ENCODE peak calls at places on chromosomes 5 and 9, in eight cellular contexts. One of them, this sample, is unnamed.

GRCh38 chr5:132754947-132755346 is 7.7 kb downstream of the CCNI2 start:
- DNase-seq in psoas muscle: no peak
- DNase-seq in upper lobe of right lung: no peak
- DNase-seq in left lung: no peak
- DNase-seq in ovary: no peak
- DNase-seq in dorsolateral prefrontal cortex: no peak
- DNase-seq in CD4-positive, alpha-beta T cell: no peak
- DNase-seq in right cardiac atrium: no peak
- DNase-seq in this sample: no peak

GRCh38 chr9:117720555-117720954 is 16.4 kb downstream of the TLR4 start:
- DNase-seq in psoas muscle: peak; percentile 81
- DNase-seq in upper lobe of right lung: no peak
- DNase-seq in left lung: no peak
- DNase-seq in ovary: no peak
- DNase-seq in dorsolateral prefrontal cortex: no peak
- DNase-seq in CD4-positive, alpha-beta T cell: no peak
- DNase-seq in right cardiac atrium: peak; percentile 70
- DNase-seq in this sample: no peak

GRCh38 chr9:117265253-117265652 is 149.6 kb downstream of the ASTN2 start:
- DNase-seq in psoas muscle: no peak
- DNase-seq in upper lobe of right lung: no peak
- DNase-seq in left lung: no peak
- DNase-seq in ovary: no peak
- DNase-seq in dorsolateral prefrontal cortex: peak; percentile 52
- DNase-seq in CD4-positive, alpha-beta T cell: no peak
- DNase-seq in right cardiac atrium: peak; percentile 68
- DNase-seq in this sample: no peak

GRCh38 chr5:126871441-126871840 is 94.5 kb downstream of the LMNB1 start:
- DNase-seq in psoas muscle: no peak
- DNase-seq in upper lobe of right lung: no peak
- DNase-seq in left lung: no peak
- DNase-seq in ovary: no peak
- DNase-seq in dorsolateral prefrontal cortex: no peak
- DNase-seq in CD4-positive, alpha-beta T cell: no peak
- DNase-seq in right cardiac atrium: no peak
- DNase-seq in this sample: no peak

GRCh38 chr9:91376239-91376638 is 14.5 kb upstream of the AUH start:
- DNase-seq in psoas muscle: no peak
- DNase-seq in upper lobe of right lung: no peak
- DNase-seq in left lung: no peak
- DNase-seq in ovary: no peak
- DNase-seq in dorsolateral prefrontal cortex: no peak
- DNase-seq in CD4-positive, alpha-beta T cell: no peak
- DNase-seq in right cardiac atrium: no peak
- DNase-seq in this sample: no peak

GRCh38 chr5:17896605-17897004 is 262.3 kb downstream of the TAF11L14 start:
- DNase-seq in psoas muscle: no peak
- DNase-seq in upper lobe of right lung: no peak
- DNase-seq in left lung: no peak
- DNase-seq in ovary: no peak
- DNase-seq in dorsolateral prefrontal cortex: no peak
- DNase-seq in CD4-positive, alpha-beta T cell: no peak
- DNase-seq in right cardiac atrium: no peak
- DNase-seq in this sample: no peak

GRCh38 chr9:5628183-5628529 is 751 bp upstream of the RIC1 start:
- DNase-seq in psoas muscle: no peak
- DNase-seq in upper lobe of right lung: no peak
- DNase-seq in left lung: no peak
- DNase-seq in ovary: no peak
- DNase-seq in dorsolateral prefrontal cortex: no peak
- DNase-seq in CD4-positive, alpha-beta T cell: no peak
- DNase-seq in right cardiac atrium: no peak
- DNase-seq in this sample: no peak

GRCh38 chr5:178318893-178319292 is 86.3 kb upstream of the PHYKPL start:
- DNase-seq in psoas muscle: peak; percentile 17
- DNase-seq in upper lobe of right lung: peak; percentile 38
- DNase-seq in left lung: peak; percentile 27
- DNase-seq in ovary: no peak
- DNase-seq in dorsolateral prefrontal cortex: no peak
- DNase-seq in CD4-positive, alpha-beta T cell: no peak
- DNase-seq in right cardiac atrium: no peak
- DNase-seq in this sample: no peak

GRCh38 chr5:179118756-179119414 is 58.7 kb downstream of the ZNF354C start:
- DNase-seq in psoas muscle: no peak
- DNase-seq in upper lobe of right lung: peak; percentile 43
- DNase-seq in left lung: peak; percentile 16
- DNase-seq in ovary: no peak
- DNase-seq in dorsolateral prefrontal cortex: no peak
- DNase-seq in CD4-positive, alpha-beta T cell: no peak
- DNase-seq in right cardiac atrium: no peak
- DNase-seq in this sample: no peak

GRCh38 chr5:97231025-97231636 is 48.1 kb upstream of the RIOK2 start:
- DNase-seq in psoas muscle: no peak
- DNase-seq in upper lobe of right lung: no peak
- DNase-seq in left lung: no peak
- DNase-seq in ovary: no peak
- DNase-seq in dorsolateral prefrontal cortex: no peak
- DNase-seq in CD4-positive, alpha-beta T cell: no peak
- DNase-seq in right cardiac atrium: no peak
- DNase-seq in this sample: no peak

GRCh38 chr5:167415779-167416761 is 875.4 kb upstream of the WWC1 start:
- DNase-seq in psoas muscle: no peak
- DNase-seq in upper lobe of right lung: no peak
- DNase-seq in left lung: no peak
- DNase-seq in ovary: no peak
- DNase-seq in dorsolateral prefrontal cortex: no peak
- DNase-seq in CD4-positive, alpha-beta T cell: no peak
- DNase-seq in right cardiac atrium: no peak
- DNase-seq in this sample: no peak

GRCh38 chr5:155897761-155898160 is 429.2 kb upstream of the SGCD start:
- DNase-seq in psoas muscle: no peak
- DNase-seq in upper lobe of right lung: no peak
- DNase-seq in left lung: no peak
- DNase-seq in ovary: no peak
- DNase-seq in dorsolateral prefrontal cortex: no peak
- DNase-seq in CD4-positive, alpha-beta T cell: no peak
- DNase-seq in right cardiac atrium: no peak
- DNase-seq in this sample: no peak

GRCh38 chr9:114288233-114289051 is 34.5 kb upstream of the ORM1 start:
- DNase-seq in psoas muscle: peak; percentile 25
- DNase-seq in upper lobe of right lung: peak; percentile 55
- DNase-seq in left lung: peak; percentile 30
- DNase-seq in ovary: peak; percentile 24
- DNase-seq in dorsolateral prefrontal cortex: peak; percentile 24
- DNase-seq in CD4-positive, alpha-beta T cell: no peak
- DNase-seq in right cardiac atrium: peak; percentile 37
- DNase-seq in this sample: peak; percentile 32

GRCh38 chr9:1047605-1048235 is 2.4 kb upstream of the DMRT2 start:
- DNase-seq in psoas muscle: peak; percentile 77
- DNase-seq in upper lobe of right lung: no peak
- DNase-seq in left lung: no peak
- DNase-seq in ovary: no peak
- DNase-seq in dorsolateral prefrontal cortex: no peak
- DNase-seq in CD4-positive, alpha-beta T cell: no peak
- DNase-seq in right cardiac atrium: no peak
- DNase-seq in this sample: no peak

GRCh38 chr5:36936309-36936708 is 59.7 kb downstream of the NIPBL start:
- DNase-seq in psoas muscle: no peak
- DNase-seq in upper lobe of right lung: no peak
- DNase-seq in left lung: no peak
- DNase-seq in ovary: no peak
- DNase-seq in dorsolateral prefrontal cortex: no peak
- DNase-seq in CD4-positive, alpha-beta T cell: no peak
- DNase-seq in right cardiac atrium: no peak
- DNase-seq in this sample: no peak

GRCh38 chr9:38153910-38154291 is 84.9 kb upstream of the SHB start:
- DNase-seq in psoas muscle: no peak
- DNase-seq in upper lobe of right lung: no peak
- DNase-seq in left lung: no peak
- DNase-seq in ovary: no peak
- DNase-seq in dorsolateral prefrontal cortex: no peak
- DNase-seq in CD4-positive, alpha-beta T cell: no peak
- DNase-seq in right cardiac atrium: no peak
- DNase-seq in this sample: no peak

GRCh38 chr5:90638878-90639277 is 80.3 kb downstream of the ADGRV1 start:
- DNase-seq in psoas muscle: no peak
- DNase-seq in upper lobe of right lung: no peak
- DNase-seq in left lung: no peak
- DNase-seq in ovary: no peak
- DNase-seq in dorsolateral prefrontal cortex: no peak
- DNase-seq in CD4-positive, alpha-beta T cell: no peak
- DNase-seq in right cardiac atrium: no peak
- DNase-seq in this sample: no peak

GRCh38 chr5:41071975-41072374 is 833 bp upstream of the MROH2B start:
- DNase-seq in psoas muscle: no peak
- DNase-seq in upper lobe of right lung: no peak
- DNase-seq in left lung: no peak
- DNase-seq in ovary: no peak
- DNase-seq in dorsolateral prefrontal cortex: no peak
- DNase-seq in CD4-positive, alpha-beta T cell: no peak
- DNase-seq in right cardiac atrium: no peak
- DNase-seq in this sample: no peak

GRCh38 chr5:145681686-145682085 is 153.5 kb downstream of the PRELID2 start:
- DNase-seq in psoas muscle: no peak
- DNase-seq in upper lobe of right lung: no peak
- DNase-seq in left lung: no peak
- DNase-seq in ovary: no peak
- DNase-seq in dorsolateral prefrontal cortex: no peak
- DNase-seq in CD4-positive, alpha-beta T cell: no peak
- DNase-seq in right cardiac atrium: no peak
- DNase-seq in this sample: no peak

GRCh38 chr9:117247271-117247670 is 167.6 kb downstream of the ASTN2 start:
- DNase-seq in psoas muscle: no peak
- DNase-seq in upper lobe of right lung: no peak
- DNase-seq in left lung: no peak
- DNase-seq in ovary: no peak
- DNase-seq in dorsolateral prefrontal cortex: no peak
- DNase-seq in CD4-positive, alpha-beta T cell: no peak
- DNase-seq in right cardiac atrium: no peak
- DNase-seq in this sample: no peak

GRCh38 chr5:181050016-181050415 is 9.9 kb downstream of the BTNL9 start:
- DNase-seq in psoas muscle: no peak
- DNase-seq in upper lobe of right lung: no peak
- DNase-seq in left lung: no peak
- DNase-seq in ovary: no peak
- DNase-seq in dorsolateral prefrontal cortex: no peak
- DNase-seq in CD4-positive, alpha-beta T cell: no peak
- DNase-seq in right cardiac atrium: no peak
- DNase-seq in this sample: no peak

DNA sequence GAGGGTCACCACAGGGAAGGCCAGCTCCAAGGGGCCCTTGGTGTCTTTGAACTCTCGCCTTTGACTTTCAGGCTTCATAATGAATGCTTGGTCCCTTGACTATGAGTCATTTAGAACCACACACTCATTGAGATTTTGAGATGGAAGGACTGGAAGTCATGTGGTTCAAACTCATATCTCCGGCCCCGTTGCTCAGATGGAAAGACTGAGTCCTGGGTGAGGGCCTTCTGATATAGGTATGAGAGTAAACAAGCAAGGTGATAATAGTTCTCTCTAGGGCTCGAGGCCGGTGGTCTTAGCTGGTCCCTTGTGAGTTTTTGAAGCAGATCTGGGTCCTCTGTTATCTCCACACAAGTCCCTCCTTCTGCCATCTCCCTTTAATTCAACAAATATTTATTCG is 210.6 kb downstream of the PAX5 start:
- DNase-seq in psoas muscle: no peak
- DNase-seq in upper lobe of right lung: no peak
- DNase-seq in left lung: no peak
- DNase-seq in ovary: no peak
- DNase-seq in dorsolateral prefrontal cortex: no peak
- DNase-seq in CD4-positive, alpha-beta T cell: no peak
- DNase-seq in right cardiac atrium: no peak
- DNase-seq in this sample: no peak
- H3K27me3 ChIP-seq in psoas muscle: no peaks in the 10 kb centered on the region
- H3K27me3 ChIP-seq in upper lobe of right lung: peaks cover 3% of the 10 kb centered on the region
- H3K27me3 ChIP-seq in left lung: peaks cover 51% of the 10 kb centered on the region
- H3K27me3 ChIP-seq in ovary: no peaks in the 10 kb centered on the region
- H3K27me3 ChIP-seq in dorsolateral prefrontal cortex: no peaks in the 10 kb centered on the region
- H3K27me3 ChIP-seq in CD4-positive, alpha-beta T cell: peaks cover 11% of the 10 kb centered on the region
- H3K27me3 ChIP-seq in right cardiac atrium: no peaks in the 10 kb centered on the region
- H3K27me3 ChIP-seq in this sample: peaks cover 4% of the 10 kb centered on the region

GRCh38 chr5:53090229-53090628 is 19.3 kb downstream of the MOCS2 start:
- DNase-seq in psoas muscle: no peak
- DNase-seq in upper lobe of right lung: no peak
- DNase-seq in left lung: no peak
- DNase-seq in ovary: no peak
- DNase-seq in dorsolateral prefrontal cortex: no peak
- DNase-seq in CD4-positive, alpha-beta T cell: no peak
- DNase-seq in right cardiac atrium: no peak
- DNase-seq in this sample: no peak
- H3K27me3 ChIP-seq in psoas muscle: no peaks in the 10 kb centered on the region
- H3K27me3 ChIP-seq in upper lobe of right lung: no peaks in the 10 kb centered on the region
- H3K27me3 ChIP-seq in left lung: no peaks in the 10 kb centered on the region
- H3K27me3 ChIP-seq in ovary: no peaks in the 10 kb centered on the region
- H3K27me3 ChIP-seq in dorsolateral prefrontal cortex: no peaks in the 10 kb centered on the region
- H3K27me3 ChIP-seq in CD4-positive, alpha-beta T cell: no peaks in the 10 kb centered on the region
- H3K27me3 ChIP-seq in right cardiac atrium: no peaks in the 10 kb centered on the region
- H3K27me3 ChIP-seq in this sample: no peaks in the 10 kb centered on the region

DNA sequence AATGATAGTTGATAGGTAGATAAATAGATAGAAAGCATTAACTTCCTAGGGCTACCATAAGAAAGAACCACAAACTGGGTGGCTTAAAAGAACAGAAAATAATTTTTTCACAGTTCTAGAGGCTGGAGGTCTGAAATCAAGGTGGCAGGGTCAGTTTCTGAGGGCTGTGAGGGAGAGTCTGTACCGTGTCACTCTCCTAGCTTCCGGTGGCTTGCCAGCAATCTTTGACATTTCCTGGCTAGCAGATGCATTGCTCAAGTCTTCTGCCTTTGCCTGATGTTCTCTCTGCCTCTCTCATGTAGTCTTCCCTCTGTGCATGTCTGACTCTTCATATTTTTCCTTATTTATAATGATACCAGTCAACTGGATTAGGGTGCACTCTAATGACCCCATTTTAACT is 1132.7 kb downstream of the CDH9 start:
- DNase-seq in psoas muscle: no peak
- DNase-seq in upper lobe of right lung: no peak
- DNase-seq in left lung: no peak
- DNase-seq in ovary: no peak
- DNase-seq in dorsolateral prefrontal cortex: no peak
- DNase-seq in CD4-positive, alpha-beta T cell: no peak
- DNase-seq in right cardiac atrium: no peak
- DNase-seq in this sample: no peak
- H3K27me3 ChIP-seq in psoas muscle: no peaks in the 10 kb centered on the region
- H3K27me3 ChIP-seq in upper lobe of right lung: no peaks in the 10 kb centered on the region
- H3K27me3 ChIP-seq in left lung: no peaks in the 10 kb centered on the region
- H3K27me3 ChIP-seq in ovary: no peaks in the 10 kb centered on the region
- H3K27me3 ChIP-seq in dorsolateral prefrontal cortex: no peaks in the 10 kb centered on the region
- H3K27me3 ChIP-seq in CD4-positive, alpha-beta T cell: no peaks in the 10 kb centered on the region
- H3K27me3 ChIP-seq in right cardiac atrium: no peaks in the 10 kb centered on the region
- H3K27me3 ChIP-seq in this sample: no peaks in the 10 kb centered on the region

DNA sequence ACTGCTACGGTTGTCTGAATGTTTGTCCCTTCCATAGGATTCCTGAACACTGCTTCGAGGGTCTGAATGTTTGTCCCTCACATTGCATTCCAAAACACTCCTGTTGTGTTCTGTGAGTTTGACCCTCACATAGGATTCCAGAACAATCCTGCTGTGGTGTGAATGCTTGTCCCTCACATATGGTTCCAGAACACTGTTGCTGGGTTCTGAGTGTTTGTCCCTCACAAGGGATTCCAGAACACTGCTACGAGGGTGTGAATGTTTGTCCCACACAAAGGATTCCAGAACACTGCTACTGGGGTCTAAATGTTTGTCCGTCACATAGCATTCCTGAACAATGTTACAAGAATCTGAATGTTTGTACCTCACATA is 201.2 kb downstream of the FOXD4L6 start:
- DNase-seq in psoas muscle: no peak
- DNase-seq in upper lobe of right lung: no peak
- DNase-seq in left lung: no peak
- DNase-seq in ovary: no peak
- DNase-seq in dorsolateral prefrontal cortex: no peak
- DNase-seq in CD4-positive, alpha-beta T cell: no peak
- DNase-seq in right cardiac atrium: no peak
- DNase-seq in this sample: no peak
- H3K27me3 ChIP-seq in psoas muscle: no peaks in the 10 kb centered on the region
- H3K27me3 ChIP-seq in upper lobe of right lung: no peaks in the 10 kb centered on the region
- H3K27me3 ChIP-seq in left lung: no peaks in the 10 kb centered on the region
- H3K27me3 ChIP-seq in ovary: no peaks in the 10 kb centered on the region
- H3K27me3 ChIP-seq in dorsolateral prefrontal cortex: no peaks in the 10 kb centered on the region
- H3K27me3 ChIP-seq in CD4-positive, alpha-beta T cell: no peaks in the 10 kb centered on the region
- H3K27me3 ChIP-seq in right cardiac atrium: no peaks in the 10 kb centered on the region
- H3K27me3 ChIP-seq in this sample: no peaks in the 10 kb centered on the region

This sample was measured in CD8-positive, alpha-beta memory T cell.